ENCODE peak calls at places on chromosomes 4 and X, in four cellular contexts. H is GM12878, A is K562, L is HL-60. Y is an unnamed sample.

GRCh38 chrX:46575991-46576392 is 2.4 kb downstream of the CHST7 start:
- DNase-seq in H (no peak), A (no peak), L (no peak), Y (no peak)

GRCh38 chr4:148442830-148443549 is 776 bp upstream of the NR3C2 start:
- DNase-seq in H (no peak), A (no peak), L (no peak), Y (no peak)

GRCh38 chrX:4225086-4225485 is 511.6 kb upstream of the PRKX start:
- DNase-seq in H (no peak), A (no peak), L (no peak), Y (no peak)

GRCh38 chr4:56213543-56213942 is 173.7 kb downstream of the AASDH start:
- DNase-seq in H (no peak), A (no peak), L (no peak), Y (no peak)

GRCh38 chr4:55173580-55173979 is 48.2 kb upstream of the KDR start:
- DNase-seq in H (no peak), A (no peak), L (no peak), Y (no peak)

GRCh38 chr4:189202182-189202868 is 738.3 kb upstream of the FRG1 start:
- DNase-seq in H (no peak), A (peak), L (peak), Y (peak)

GRCh38 chrX:57929373-57929772 is 19.1 kb upstream of the ZXDA start:
- DNase-seq in H (no peak), A (no peak), L (peak), Y (no peak)

GRCh38 chrX:119201570-119201969 is 34.5 kb upstream of the PGRMC1 start:
- DNase-seq in H (no peak), A (no peak), L (no peak), Y (no peak)

GRCh38 chr4:76784237-76784636 is 113.7 kb downstream of the SOWAHB start:
- DNase-seq in H (no peak), A (no peak), L (no peak), Y (no peak)

GRCh38 chr4:54229631-54230478 is 762 bp downstream of the PDGFRA start:
- DNase-seq in H (no peak), A (no peak), L (no peak), Y (no peak)

GRCh38 chrX:150363561-150364346 is 637 bp downstream of the MAMLD1 start:
- DNase-seq in H (no peak), A (no peak), L (no peak), Y (no peak)

GRCh38 chr4:39970559-39971270 is 7.0 kb downstream of the PDS5A start:
- DNase-seq in H (no peak), A (no peak), L (peak), Y (no peak)

GRCh38 chr4:7210818-7211217 is 18.5 kb downstream of the SORCS2 start:
- DNase-seq in H (no peak), A (no peak), L (no peak), Y (no peak)

GRCh38 chrX:97743014-97743413 is 859.3 kb downstream of the RPA4 start:
- DNase-seq in H (no peak), A (no peak), L (no peak), Y (no peak)

GRCh38 chr4:73828945-73829344 is 7.5 kb upstream of the CXCL6 start:
- DNase-seq in H (no peak), A (no peak), L (peak), Y (no peak)

GRCh38 chr4:176443117-176443516 is 123.4 kb downstream of the SPCS3 start:
- DNase-seq in H (no peak), A (no peak), L (no peak), Y (no peak)

GRCh38 chrX:68822641-68823410 is 6.0 kb upstream of the EFNB1 start:
- DNase-seq in H (no peak), A (peak), L (no peak), Y (no peak)

GRCh38 chr4:153191795-153192363 is 12.4 kb upstream of the TRIM2 start:
- DNase-seq in H (no peak), A (no peak), L (no peak), Y (no peak)

GRCh38 chr4:7960017-7960789 is 20.5 kb upstream of the AFAP1 start:
- DNase-seq in H (no peak), A (no peak), L (no peak), Y (no peak)

GRCh38 chrX:48998391-48998790 is 3.7 kb downstream of the GRIPAP1 start:
- DNase-seq in H (no peak), A (peak), L (peak), Y (no peak)

GRCh38 chr4:134024251-134024650 is 177.3 kb downstream of the PABPC4L start:
- DNase-seq in H (no peak), A (no peak), L (no peak), Y (no peak)

GRCh38 chr4:120557372-120557771 is 365.2 kb downstream of the PRDM5 start:
- DNase-seq in H (no peak), A (no peak), L (no peak), Y (no peak)

GRCh38 chr4:138627096-138627495 is 384.9 kb upstream of the SLC7A11 start:
- DNase-seq in H (no peak), A (no peak), L (no peak), Y (no peak)

GRCh38 chr4:54439831-54440243 is 210.7 kb downstream of the PDGFRA start:
- DNase-seq in H (no peak), A (peak), L (peak), Y (no peak)

GRCh38 chr4:147683172-147683571 is 791 bp downstream of the PRMT9 start:
- DNase-seq in H (no peak), A (peak), L (peak), Y (no peak)

GRCh38 chr4:52091811-52092210 is 40.7 kb downstream of the SPATA18 start:
- DNase-seq in H (no peak), A (no peak), L (no peak), Y (no peak)

GRCh38 chr4:80990851-80991250 is 39.7 kb upstream of the BMP3 start:
- DNase-seq in H (no peak), A (no peak), L (no peak), Y (no peak)

GRCh38 chr4:176359590-176359989 is 39.8 kb downstream of the SPCS3 start:
- DNase-seq in H (no peak), A (no peak), L (no peak), Y (no peak)

DNA sequence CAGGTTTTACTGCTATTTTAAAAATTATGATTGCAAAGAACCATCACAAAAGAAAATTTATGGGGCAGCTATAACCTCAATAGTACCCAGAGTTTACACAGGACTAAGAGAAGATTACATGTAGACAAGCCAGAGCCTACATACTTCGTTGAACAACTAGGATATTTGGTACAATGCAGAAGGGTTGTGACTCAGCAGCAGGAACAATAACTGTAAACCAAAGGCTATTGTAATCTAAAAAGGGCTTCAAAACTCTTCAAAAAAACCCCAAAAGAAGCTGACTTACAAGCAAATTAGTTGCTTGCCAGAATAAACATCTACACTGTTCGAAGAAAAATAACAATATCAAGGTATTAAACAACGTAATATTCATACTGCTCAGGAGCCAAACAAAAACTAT is 618.0 kb downstream of the STPG2 start:
- DNase-seq in H (no peak), A (no peak), L (no peak), Y (no peak)
- TF ChIP-seq SPI1 in H (no peak), A (no peak), L (no peak), Y (no peak)

GRCh38 chrX:153766098-153766817 is 2.2 kb downstream of the PLXNB3 start:
- DNase-seq in H (no peak), A (peak), L (peak), Y (peak)
- TF ChIP-seq SPI1 in H (no peak), A (no peak), L (no peak), Y (no peak)

DNA sequence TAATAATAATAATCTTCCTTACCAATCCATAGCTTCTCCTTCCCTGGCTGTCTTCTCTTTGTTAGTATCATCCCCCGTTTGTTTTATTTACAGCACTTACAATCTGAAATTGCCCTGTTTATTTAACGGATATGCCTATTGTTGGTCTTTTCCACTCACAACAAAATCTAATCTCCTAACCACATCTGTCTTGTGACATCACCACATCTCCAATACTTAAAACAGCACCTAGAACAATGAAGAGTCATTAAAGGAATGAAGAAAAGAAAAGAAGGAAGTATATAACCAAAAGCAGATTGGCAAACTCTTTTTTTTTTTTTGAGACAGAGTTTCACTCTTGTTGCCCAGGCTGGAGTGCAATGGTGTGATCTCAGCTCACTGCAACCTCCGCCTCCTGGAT is 38.7 kb upstream of the JADE1 start:
- DNase-seq in H (no peak), A (no peak), L (no peak), Y (no peak)
- TF ChIP-seq SPI1 in H (no peak), A (no peak), L (no peak), Y (no peak)

DNA sequence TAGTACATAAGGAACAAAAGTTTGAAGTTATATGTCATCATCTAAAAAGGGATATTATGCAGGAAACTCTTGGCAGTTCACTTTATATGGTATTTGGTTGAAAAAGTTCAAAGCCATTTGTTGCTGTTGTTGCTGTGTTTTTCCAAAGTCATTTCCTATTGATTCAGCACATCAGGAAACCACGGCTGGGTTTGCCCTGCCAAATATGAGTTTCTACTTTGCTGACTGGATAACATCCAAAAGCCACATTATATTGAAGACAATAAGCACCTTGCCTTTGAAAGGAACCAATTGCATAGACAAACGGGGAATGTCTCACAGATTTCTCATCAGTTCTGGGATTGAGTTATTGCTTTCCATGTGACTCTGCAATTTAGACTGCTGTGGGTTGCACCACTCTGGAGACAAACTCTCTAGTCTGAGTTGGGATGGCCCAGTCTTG is 206.1 kb downstream of the SLC39A8 start:
- DNase-seq in H (no peak), A (no peak), L (no peak), Y (no peak)
- TF ChIP-seq SPI1 in H (no peak), A (no peak), L (no peak), Y (no peak)

DNA sequence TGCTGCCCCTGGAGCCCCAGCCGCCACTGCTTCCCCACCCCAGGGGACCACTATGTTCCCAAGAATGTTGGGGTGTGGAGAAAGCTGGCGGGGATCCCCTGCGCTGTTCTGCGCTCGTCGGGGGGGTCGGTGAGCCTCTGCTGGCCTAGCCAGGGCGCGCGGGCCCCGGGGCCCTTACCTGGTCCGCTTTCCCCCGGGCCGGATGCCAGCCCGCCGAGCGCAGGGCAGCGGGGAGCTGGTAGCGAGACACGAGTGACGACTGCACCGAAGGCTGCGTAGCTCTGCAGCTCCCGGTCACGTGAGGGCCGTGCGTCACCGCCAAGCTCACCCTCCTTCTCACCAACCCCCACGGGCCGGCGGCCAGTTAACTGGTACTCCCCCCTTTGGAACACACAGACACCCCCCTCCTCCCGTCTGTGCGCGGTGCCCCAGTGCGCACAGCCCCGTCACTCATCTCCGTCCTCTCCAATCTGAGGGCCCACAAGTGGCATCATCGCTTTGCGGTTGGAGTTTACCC is at the start of gene BEX1:
- DNase-seq in H (no peak), A (no peak), L (peak), Y (no peak)
- TF ChIP-seq SPI1 in H (no peak), A (no peak), L (no peak), Y (no peak)

DNA sequence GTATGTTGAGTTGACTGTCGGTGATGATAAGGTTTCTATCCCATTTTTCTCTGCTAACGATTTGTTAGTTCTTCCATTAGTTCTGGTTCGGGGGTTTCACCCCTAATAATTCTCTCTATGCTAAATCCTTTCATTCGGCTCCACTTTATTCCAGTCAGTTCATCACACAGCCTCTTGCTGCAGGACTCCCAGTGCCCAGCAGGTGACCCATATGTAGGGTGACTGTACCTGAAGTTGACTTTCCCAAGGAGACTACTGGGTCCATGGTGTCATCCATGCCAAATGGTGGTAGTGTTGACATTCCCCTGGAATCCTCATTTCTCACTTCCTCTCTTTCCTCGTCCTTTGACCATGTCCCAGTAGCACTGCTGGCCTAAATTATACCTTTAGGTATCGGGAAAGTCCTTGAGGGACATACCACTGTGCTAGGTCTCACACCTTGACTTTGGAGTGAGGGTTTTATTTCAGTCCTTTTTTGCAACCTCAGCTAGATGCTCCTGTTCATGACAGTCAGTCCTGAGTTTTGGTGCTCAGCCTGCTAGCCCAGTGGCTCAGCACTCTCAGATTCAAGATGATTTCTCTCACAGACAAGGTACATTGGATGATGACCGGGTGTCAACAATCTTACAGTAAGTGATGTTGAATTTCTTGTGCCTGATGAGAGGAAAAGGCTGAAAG is 105.1 kb upstream of the ARHGAP24 start:
- DNase-seq in H (no peak), A (no peak), L (no peak), Y (no peak)
- TF ChIP-seq SPI1 in H (no peak), A (peak), L (no peak), Y (no peak)

DNA sequence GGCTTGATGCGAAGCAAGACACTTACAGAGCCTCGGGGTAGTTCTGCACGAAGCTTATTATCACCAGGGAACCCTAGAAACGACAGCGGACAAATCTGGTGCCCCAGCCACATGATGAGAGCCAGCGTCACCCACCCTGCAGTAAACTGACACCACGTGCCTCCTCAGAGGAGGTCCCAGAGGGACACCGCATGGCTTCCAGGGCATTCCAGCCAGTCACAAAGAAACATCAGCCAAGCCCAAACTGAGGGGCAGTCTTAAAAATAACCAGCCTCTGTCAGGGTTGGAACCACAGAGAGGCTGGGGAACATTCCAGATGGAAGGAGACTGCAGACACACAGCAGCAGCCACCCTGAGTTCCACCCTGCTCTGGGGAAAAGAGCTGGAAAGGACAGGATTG is 36.6 kb upstream of the HGFAC start:
- DNase-seq in H (no peak), A (no peak), L (no peak), Y (no peak)
- TF ChIP-seq SPI1 in H (no peak), A (no peak), L (no peak), Y (no peak)